ENCODE peak calls at places on chromosome 16, in four cellular contexts. One of them, this sample, is unnamed. For H3K4me1, the result is how much of the 10 kb centered on the place peaks cover.

GRCh38 chr16:89560413-89561194 is at the start of gene RPL13:
- DNase-seq in mammary epithelial cell: peak
- DNase-seq in heart left ventricle: peak
- DNase-seq in HCT116: peak
- DNase-seq in this sample: peak

GRCh38 chr16:76947694-76948093 is 243.3 kb upstream of the MON1B start:
- DNase-seq in mammary epithelial cell: no peak
- DNase-seq in heart left ventricle: no peak
- DNase-seq in HCT116: no peak
- DNase-seq in this sample: no peak

GRCh38 chr16:88195911-88196465 is 186.8 kb upstream of the ZNF469 start:
- DNase-seq in mammary epithelial cell: no peak
- DNase-seq in heart left ventricle: no peak
- DNase-seq in HCT116: no peak
- DNase-seq in this sample: no peak

GRCh38 chr16:75252946-75253911 is 1.8 kb upstream of the BCAR1 start:
- DNase-seq in mammary epithelial cell: no peak
- DNase-seq in heart left ventricle: no peak
- DNase-seq in HCT116: no peak
- DNase-seq in this sample: no peak

GRCh38 chr16:90001761-90002503 is 17.3 kb downstream of the DBNDD1 start:
- DNase-seq in mammary epithelial cell: no peak
- DNase-seq in heart left ventricle: no peak
- DNase-seq in HCT116: no peak
- DNase-seq in this sample: no peak

GRCh38 chr16:88701541-88702363 is 4.5 kb downstream of the RNF166 start:
- DNase-seq in mammary epithelial cell: no peak
- DNase-seq in heart left ventricle: no peak
- DNase-seq in HCT116: no peak
- DNase-seq in this sample: no peak

GRCh38 chr16:12802661-12803060 is 1.0 kb downstream of the CPPED1 start:
- DNase-seq in mammary epithelial cell: no peak
- DNase-seq in heart left ventricle: no peak
- DNase-seq in HCT116: no peak
- DNase-seq in this sample: no peak

GRCh38 chr16:705748-706188 is at the start of gene FBXL16:
- DNase-seq in mammary epithelial cell: no peak
- DNase-seq in heart left ventricle: no peak
- DNase-seq in HCT116: no peak
- DNase-seq in this sample: no peak

GRCh38 chr16:68350951-68351350 is 40.1 kb downstream of the PRMT7 start:
- DNase-seq in mammary epithelial cell: no peak
- DNase-seq in heart left ventricle: no peak
- DNase-seq in HCT116: no peak
- DNase-seq in this sample: no peak

GRCh38 chr16:54931041-54931756 is 534 bp downstream of the IRX5 start:
- DNase-seq in mammary epithelial cell: peak
- DNase-seq in heart left ventricle: peak
- DNase-seq in HCT116: no peak
- DNase-seq in this sample: no peak

GRCh38 chr16:17235147-17235817 is 235.5 kb downstream of the XYLT1 start:
- DNase-seq in mammary epithelial cell: no peak
- DNase-seq in heart left ventricle: no peak
- DNase-seq in HCT116: no peak
- DNase-seq in this sample: no peak

GRCh38 chr16:54286330-54287017 is at the start of gene IRX3:
- DNase-seq in mammary epithelial cell: peak
- DNase-seq in heart left ventricle: peak
- DNase-seq in HCT116: peak
- DNase-seq in this sample: peak

GRCh38 chr16:1351215-1351581 is 480 bp downstream of the TSR3 start:
- DNase-seq in mammary epithelial cell: no peak
- DNase-seq in heart left ventricle: no peak
- DNase-seq in HCT116: no peak
- DNase-seq in this sample: no peak

GRCh38 chr16:68893710-68894705 is 50.7 kb downstream of the TANGO6 start:
- DNase-seq in mammary epithelial cell: no peak
- DNase-seq in heart left ventricle: peak
- DNase-seq in HCT116: no peak
- DNase-seq in this sample: no peak

GRCh38 chr16:83247767-83248372 is 559.9 kb upstream of the HSBP1 start:
- DNase-seq in mammary epithelial cell: no peak
- DNase-seq in heart left ventricle: no peak
- DNase-seq in HCT116: no peak
- DNase-seq in this sample: no peak

GRCh38 chr16:90008708-90009145 is 10.5 kb downstream of the DBNDD1 start:
- DNase-seq in mammary epithelial cell: no peak
- DNase-seq in heart left ventricle: no peak
- DNase-seq in HCT116: no peak
- DNase-seq in this sample: no peak

GRCh38 chr16:57380671-57381462 is 8.6 kb downstream of the CX3CL1 start:
- DNase-seq in mammary epithelial cell: no peak
- DNase-seq in heart left ventricle: no peak
- DNase-seq in HCT116: no peak
- DNase-seq in this sample: no peak

GRCh38 chr16:50067290-50067853 is 1.6 kb downstream of the HEATR3 start:
- DNase-seq in mammary epithelial cell: peak
- DNase-seq in heart left ventricle: no peak
- DNase-seq in HCT116: peak
- DNase-seq in this sample: no peak

GRCh38 chr16:56710181-56710737 is 19.7 kb upstream of the NUP93 start:
- DNase-seq in mammary epithelial cell: no peak
- DNase-seq in heart left ventricle: no peak
- DNase-seq in HCT116: no peak
- DNase-seq in this sample: no peak

GRCh38 chr16:89924298-89924924 is 1.3 kb downstream of the TUBB3 start:
- DNase-seq in mammary epithelial cell: peak
- DNase-seq in heart left ventricle: no peak
- DNase-seq in HCT116: no peak
- DNase-seq in this sample: no peak

GRCh38 chr16:65745-66144 is 6.7 kb downstream of the RHBDF1 start:
- DNase-seq in mammary epithelial cell: peak
- DNase-seq in heart left ventricle: peak
- DNase-seq in HCT116: peak
- DNase-seq in this sample: peak

GRCh38 chr16:27444015-27444414 is 42.0 kb downstream of the IL21R start:
- DNase-seq in mammary epithelial cell: peak
- DNase-seq in heart left ventricle: no peak
- DNase-seq in HCT116: no peak
- DNase-seq in this sample: no peak

GRCh38 chr16:56477096-56477878 is 25.9 kb downstream of the OGFOD1 start:
- DNase-seq in mammary epithelial cell: peak
- DNase-seq in heart left ventricle: no peak
- DNase-seq in HCT116: peak
- DNase-seq in this sample: no peak

GRCh38 chr16:15592324-15592723 is 50.6 kb downstream of the MARF1 start:
- DNase-seq in mammary epithelial cell: no peak
- DNase-seq in heart left ventricle: no peak
- DNase-seq in HCT116: no peak
- DNase-seq in this sample: no peak

GRCh38 chr16:88867561-88868246 is 1.2 kb upstream of the PABPN1L start:
- DNase-seq in mammary epithelial cell: no peak
- DNase-seq in heart left ventricle: no peak
- DNase-seq in HCT116: no peak
- DNase-seq in this sample: no peak

GRCh38 chr16:56336071-56336688 is 89.2 kb downstream of the AMFR start:
- DNase-seq in mammary epithelial cell: peak
- DNase-seq in heart left ventricle: peak
- DNase-seq in HCT116: no peak
- DNase-seq in this sample: no peak

GRCh38 chr16:71681360-71681759 is 43.1 kb downstream of the PHLPP2 start:
- DNase-seq in mammary epithelial cell: no peak
- DNase-seq in heart left ventricle: no peak
- DNase-seq in HCT116: no peak
- DNase-seq in this sample: no peak

GRCh38 chr16:89401641-89402445 is 88.5 kb downstream of the ANKRD11 start:
- DNase-seq in mammary epithelial cell: no peak
- DNase-seq in heart left ventricle: no peak
- DNase-seq in HCT116: no peak
- DNase-seq in this sample: no peak

GRCh38 chr16:84029297-84030096 is 13.1 kb downstream of the SLC38A8 start:
- DNase-seq in mammary epithelial cell: no peak
- DNase-seq in heart left ventricle: no peak
- DNase-seq in HCT116: no peak
- DNase-seq in this sample: no peak

GRCh38 chr16:62170642-62171041 is 134.4 kb upstream of the CDH8 start:
- DNase-seq in mammary epithelial cell: no peak
- DNase-seq in heart left ventricle: no peak
- DNase-seq in HCT116: no peak
- DNase-seq in this sample: no peak

DNA sequence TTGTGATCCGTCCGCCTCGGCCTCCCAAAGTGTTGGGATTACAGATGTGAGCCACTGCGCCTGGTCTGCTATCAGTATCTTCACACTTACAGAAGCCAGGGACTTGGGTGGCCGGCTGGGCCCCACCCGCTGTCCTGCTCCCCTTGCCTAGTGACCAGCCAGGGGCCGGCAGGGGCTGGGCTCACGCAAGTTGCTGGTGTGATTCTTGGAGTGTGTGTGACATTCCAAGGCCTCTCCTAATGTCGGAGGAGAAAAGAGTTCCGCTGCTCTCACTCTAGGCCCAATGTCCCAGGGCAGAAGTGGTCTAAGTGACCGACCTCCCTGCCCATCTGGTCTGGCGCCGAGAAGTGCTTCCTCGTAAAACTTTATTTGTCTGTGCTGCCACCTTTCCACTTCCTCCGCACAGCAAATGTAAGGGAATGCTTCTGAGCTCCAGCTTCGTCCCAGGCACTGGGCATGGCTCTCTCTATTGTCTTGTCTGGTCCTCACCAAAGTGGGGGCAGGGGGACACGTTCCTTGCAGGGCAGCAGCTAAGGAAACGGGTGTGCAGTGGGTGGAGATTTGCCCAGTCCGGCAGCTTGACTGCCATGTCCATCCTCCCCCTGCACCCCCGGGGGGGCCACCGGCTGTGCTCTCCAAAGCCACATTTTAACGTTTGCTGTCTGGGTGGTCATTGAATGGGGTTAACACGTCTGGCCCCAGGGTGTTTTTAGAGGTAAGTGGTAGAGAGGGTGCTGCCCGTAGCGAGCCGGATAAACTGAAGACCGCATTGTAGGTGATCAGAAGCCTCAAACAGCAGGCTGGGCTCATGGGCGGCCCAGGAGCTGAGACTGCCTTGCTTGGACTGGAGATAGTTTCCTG is 7.8 kb upstream of the GSE1 start:
- DNase-seq in mammary epithelial cell: no peak
- DNase-seq in heart left ventricle: no peak
- DNase-seq in HCT116: no peak
- DNase-seq in this sample: no peak
- H3K4me1 ChIP-seq in mammary epithelial cell: under half
- H3K4me1 ChIP-seq in heart left ventricle: under half
- H3K4me1 ChIP-seq in HCT116: under half
- H3K4me1 ChIP-seq in this sample: half or more

GRCh38 chr16:3025032-3026002 is 1.5 kb downstream of the THOC6 start:
- DNase-seq in mammary epithelial cell: no peak
- DNase-seq in heart left ventricle: peak
- DNase-seq in HCT116: no peak
- DNase-seq in this sample: peak
- TF ChIP-seq CTCF in mammary epithelial cell: no peak
- TF ChIP-seq CTCF in heart left ventricle: no peak
- TF ChIP-seq CTCF in HCT116: no peak
- TF ChIP-seq CTCF in this sample: no peak

DNA sequence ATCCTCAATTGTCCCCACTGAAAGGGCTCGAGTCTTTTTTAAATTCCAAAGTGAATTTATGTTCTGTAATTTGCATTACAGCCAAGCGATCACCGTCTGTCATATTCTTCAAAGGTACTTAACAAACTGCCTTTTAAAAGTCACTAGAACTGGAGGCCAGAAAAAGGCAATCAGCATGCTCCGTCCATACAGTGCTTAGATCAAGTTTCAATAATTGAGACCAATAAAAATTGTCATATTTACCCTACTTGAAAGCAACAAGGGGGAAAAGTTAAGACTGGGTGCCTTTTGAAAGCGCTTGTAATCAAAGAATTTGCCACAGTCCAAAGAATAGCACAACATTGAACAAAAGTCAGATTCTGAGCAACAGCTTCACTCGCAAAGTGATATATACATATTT is 9.0 kb upstream of the ZFHX3 start:
- DNase-seq in mammary epithelial cell: no peak
- DNase-seq in heart left ventricle: no peak
- DNase-seq in HCT116: no peak
- DNase-seq in this sample: no peak
- H3K4me1 ChIP-seq in mammary epithelial cell: under half
- H3K4me1 ChIP-seq in heart left ventricle: under half
- H3K4me1 ChIP-seq in HCT116: under half
- H3K4me1 ChIP-seq in this sample: under half

GRCh38 chr16:66894948-66895696 is 14.8 kb downstream of the PDP2 start:
- DNase-seq in mammary epithelial cell: peak
- DNase-seq in heart left ventricle: peak
- DNase-seq in HCT116: peak
- DNase-seq in this sample: peak
- TF ChIP-seq CTCF in mammary epithelial cell: peak
- TF ChIP-seq CTCF in heart left ventricle: peak
- TF ChIP-seq CTCF in HCT116: peak
- TF ChIP-seq CTCF in this sample: peak

DNA sequence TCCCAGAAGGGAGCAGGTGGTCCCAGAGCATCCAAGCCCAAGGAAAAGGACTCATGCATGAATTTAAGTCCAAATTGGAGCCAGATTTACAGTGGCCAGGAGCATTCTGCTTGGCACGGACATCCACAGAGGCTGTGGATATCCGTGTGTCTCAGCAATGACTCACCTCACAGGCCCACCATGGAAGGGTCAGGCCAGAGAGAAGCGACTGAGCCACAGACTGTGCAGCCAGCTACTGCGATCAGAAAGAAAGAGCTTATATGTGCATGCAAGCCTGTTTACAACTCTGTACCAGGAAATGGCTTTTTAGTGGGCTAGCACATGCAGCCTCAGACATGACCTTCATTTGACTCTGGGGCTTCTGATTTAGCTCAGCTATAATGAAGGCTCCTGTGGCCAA is 231.0 kb downstream of the C16orf95 start:
- DNase-seq in mammary epithelial cell: no peak
- DNase-seq in heart left ventricle: no peak
- DNase-seq in HCT116: no peak
- DNase-seq in this sample: no peak
- H3K4me1 ChIP-seq in mammary epithelial cell: under half
- H3K4me1 ChIP-seq in heart left ventricle: under half
- H3K4me1 ChIP-seq in HCT116: under half
- H3K4me1 ChIP-seq in this sample: under half

GRCh38 chr16:10180771-10181163 is 1.5 kb downstream of the GRIN2A start:
- DNase-seq in mammary epithelial cell: no peak
- DNase-seq in heart left ventricle: peak
- DNase-seq in HCT116: no peak
- DNase-seq in this sample: peak
- TF ChIP-seq CTCF in mammary epithelial cell: no peak
- TF ChIP-seq CTCF in heart left ventricle: peak
- TF ChIP-seq CTCF in HCT116: peak
- TF ChIP-seq CTCF in this sample: no peak